ENCODE peak calls at places on chromosome 11, in nine cellular contexts. I, L, H, A, F, U, M, Z and V are unnamed samples.

GRCh38 chr11:34758262-34758661 is 137.4 kb downstream of the EHF start:
- DNase-seq in I (no peak), L (no peak), H (no peak), A (no peak), F (no peak), U (no peak), M (no peak), Z (no peak), V (no peak)

GRCh38 chr11:2513441-2513840 is 68.6 kb downstream of the KCNQ1 start:
- DNase-seq in I (no peak), L (no peak), H (no peak), A (peak; percentile 54), F (peak; percentile 3), U (no peak), M (no peak), Z (peak; percentile 62), V (no peak)

GRCh38 chr11:75214843-75215242 is 25.7 kb upstream of the TPBGL start:
- DNase-seq in I (no peak), L (no peak), H (no peak), A (no peak), F (no peak), U (no peak), M (no peak), Z (no peak), V (no peak)

GRCh38 chr11:37504066-37504611 is 906.1 kb upstream of the RAG2 start:
- DNase-seq in I (no peak), L (no peak), H (no peak), A (no peak), F (no peak), U (peak; percentile 84), M (no peak), Z (no peak), V (no peak)

GRCh38 chr11:1695548-1696108 is 1.4 kb upstream of the KRTAP5-6 start:
- DNase-seq in I (no peak), L (no peak), H (no peak), A (no peak), F (no peak), U (no peak), M (no peak), Z (peak; percentile 32), V (no peak)

GRCh38 chr11:80593981-80594380 is 1153.2 kb upstream of the TENM4 start:
- DNase-seq in I (no peak), L (no peak), H (no peak), A (no peak), F (no peak), U (peak; percentile 88), M (no peak), Z (no peak), V (peak; percentile 28)

GRCh38 chr11:118059231-118059940 is 17.5 kb upstream of the TMPRSS4 start:
- DNase-seq in I (no peak), L (no peak), H (no peak), A (no peak), F (no peak), U (no peak), M (no peak), Z (no peak), V (no peak)

GRCh38 chr11:58625826-58626460 is 3.5 kb downstream of the CNTF start:
- DNase-seq in I (no peak), L (no peak), H (no peak), A (no peak), F (no peak), U (peak; percentile 75), M (no peak), Z (no peak), V (no peak)

GRCh38 chr11:113184498-113184897 is 129.9 kb upstream of the TTC12 start:
- DNase-seq in I (no peak), L (no peak), H (no peak), A (no peak), F (no peak), U (peak; percentile 84), M (no peak), Z (no peak), V (peak; percentile 35)

GRCh38 chr11:6197466-6198200 is 1.4 kb upstream of the OR52W1 start:
- DNase-seq in I (no peak), L (no peak), H (no peak), A (no peak), F (no peak), U (no peak), M (no peak), Z (no peak), V (no peak)

GRCh38 chr11:7251487-7251835 is 243 bp upstream of the SYT9 start:
- DNase-seq in I (no peak), L (no peak), H (no peak), A (peak; percentile 72), F (no peak), U (no peak), M (no peak), Z (no peak), V (no peak)

GRCh38 chr11:86070435-86071056 is 1.7 kb upstream of the PICALM start:
- DNase-seq in I (no peak), L (no peak), H (no peak), A (no peak), F (no peak), U (no peak), M (no peak), Z (no peak), V (no peak)